ENCODE peak calls at places on chromosomes 12 and 14, in seven cellular contexts. W is non-pigmented ciliary epithelial cell; T is LoVo; V is SK-MEL-5; O is glutamatergic neuron; E is effector memory CD4-positive, alpha-beta T cell; Y is OCI-LY7. I is an unnamed sample.

GRCh38 chr12:112239881-112240280 is 114.5 kb downstream of the TRAFD1 start:
- DNase-seq in W (no peak), T (no peak), V (no peak), O (no peak), E (no peak), Y (no peak), I (no peak)

GRCh38 chr12:124441443-124442190 is 125.8 kb downstream of the NCOR2 start:
- DNase-seq in W (peak; percentile 78), T (no peak), V (no peak), O (no peak), E (no peak), Y (no peak), I (no peak)

GRCh38 chr12:94722664-94723063 is 72.3 kb upstream of the TMCC3 start:
- DNase-seq in W (no peak), T (no peak), V (no peak), O (no peak), E (no peak), Y (no peak), I (no peak)

GRCh38 chr12:8953773-8954402 is 4.4 kb upstream of the M6PR start:
- DNase-seq in W (no peak), T (no peak), V (no peak), O (no peak), E (peak; percentile 67), Y (no peak), I (no peak)

GRCh38 chr12:89750821-89751227 is 42.2 kb upstream of the ATP2B1 start:
- DNase-seq in W (no peak), T (no peak), V (no peak), O (no peak), E (no peak), Y (no peak), I (no peak)

GRCh38 chr14:30874120-30874998 is at the start of gene COCH:
- DNase-seq in W (no peak), T (peak; percentile 66), V (no peak), O (peak; percentile 81), E (no peak), Y (peak; percentile 82), I (peak; percentile 74)

GRCh38 chr12:42498549-42499247 is 90.8 kb downstream of the PRICKLE1 start:
- DNase-seq in W (no peak), T (no peak), V (no peak), O (no peak), E (no peak), Y (no peak), I (no peak)

GRCh38 chr12:69115955-69116354 is 123.4 kb upstream of the CPSF6 start:
- DNase-seq in W (no peak), T (no peak), V (no peak), O (no peak), E (no peak), Y (no peak), I (no peak)

GRCh38 chr14:45698462-45699134 is 445.6 kb upstream of the MIS18BP1 start:
- DNase-seq in W (no peak), T (peak; percentile 31), V (peak; percentile 77), O (no peak), E (no peak), Y (no peak), I (no peak)

GRCh38 chr12:52990206-52990605 is 16.1 kb upstream of the EIF4B start:
- DNase-seq in W (no peak), T (no peak), V (no peak), O (no peak), E (no peak), Y (no peak), I (no peak)

GRCh38 chr14:105026789-105027563 is 6.1 kb upstream of the CDCA4 start:
- DNase-seq in W (no peak), T (no peak), V (peak; percentile 57), O (no peak), E (no peak), Y (peak; percentile 38), I (no peak)

GRCh38 chr12:104684884-104685283 is 228.1 kb downstream of the CHST11 start:
- DNase-seq in W (no peak), T (no peak), V (no peak), O (no peak), E (no peak), Y (no peak), I (no peak)

GRCh38 chr12:57224973-57225679 is 4.4 kb upstream of the SHMT2 start:
- DNase-seq in W (no peak), T (no peak), V (no peak), O (peak; percentile 74), E (no peak), Y (peak; percentile 87), I (peak; percentile 62)

GRCh38 chr14:38646391-38646790 is 390.5 kb upstream of the CLEC14A start:
- DNase-seq in W (no peak), T (no peak), V (no peak), O (no peak), E (no peak), Y (no peak), I (no peak)

GRCh38 chr14:91158091-91158790 is 44.4 kb downstream of the DGLUCY start:
- DNase-seq in W (no peak), T (no peak), V (no peak), O (no peak), E (no peak), Y (no peak), I (no peak)

GRCh38 chr14:81819344-81819743 is 285.7 kb upstream of the SEL1L start:
- DNase-seq in W (no peak), T (no peak), V (no peak), O (no peak), E (no peak), Y (no peak), I (no peak)

GRCh38 chr14:74508844-74509428 is 15.4 kb downstream of the ISCA2 start:
- DNase-seq in W (no peak), T (no peak), V (no peak), O (no peak), E (no peak), Y (no peak), I (no peak)

GRCh38 chr12:48907243-48907642 is 18.0 kb downstream of the FKBP11 start:
- DNase-seq in W (no peak), T (no peak), V (no peak), O (no peak), E (no peak), Y (no peak), I (no peak)

GRCh38 chr14:100488057-100488456 is 99.2 kb downstream of the BEGAIN start:
- DNase-seq in W (no peak), T (no peak), V (no peak), O (no peak), E (no peak), Y (peak; percentile 20), I (no peak)

GRCh38 chr12:79378496-79378895 is 312.3 kb downstream of the PAWR start:
- DNase-seq in W (no peak), T (no peak), V (no peak), O (no peak), E (no peak), Y (no peak), I (no peak)

GRCh38 chr14:104841730-104842129 is 23.3 kb upstream of the CEP170B start:
- DNase-seq in W (no peak), T (no peak), V (no peak), O (no peak), E (no peak), Y (no peak), I (no peak)

GRCh38 chr12:25328082-25328712 is 77.5 kb upstream of the KRAS start:
- DNase-seq in W (no peak), T (peak; percentile 27), V (no peak), O (no peak), E (no peak), Y (no peak), I (no peak)

GRCh38 chr12:163406-163986 is 50.5 kb downstream of the SLC6A12 start:
- DNase-seq in W (no peak), T (no peak), V (no peak), O (no peak), E (no peak), Y (no peak), I (no peak)

I was measured in nephron progenitor cell.